ENCODE peak calls at places on chromosome 17, in six cellular contexts. One of them, this sample, is unnamed.
A peak's percentile ranks its signal among the peaks of the same experiment; 100 is the strongest.

GRCh38 chr17:53844476-53845107 is 21.9 kb downstream of the KIF2B start:
- DNase-seq in NCI-H460: no peak
- DNase-seq in stimulated activated CD4-positive, alpha-beta T cell treated with anti-CD3 and anti-CD28 coated beads, TNF-alpha, amount 100 ng/mL, for 1 hour: no peak
- DNase-seq in nephron progenitor cell: no peak
- DNase-seq in cardiac fibroblast: no peak
- DNase-seq in HFFc6: no peak
- DNase-seq in this sample: no peak

GRCh38 chr17:812638-813204 is 30.6 kb downstream of the MRM3 start:
- DNase-seq in HFFc6: no peak
- DNase-seq in nephron progenitor cell: no peak
- DNase-seq in NCI-H460: no peak
- DNase-seq in cardiac fibroblast: no peak
- DNase-seq in stimulated activated CD4-positive, alpha-beta T cell treated with anti-CD3 and anti-CD28 coated beads, TNF-alpha, amount 100 ng/mL, for 1 hour: no peak
- DNase-seq in this sample: no peak

GRCh38 chr17:78995022-78995760 is 14.4 kb downstream of the CANT1 start:
- DNase-seq in HFFc6: no peak
- DNase-seq in stimulated activated CD4-positive, alpha-beta T cell treated with anti-CD3 and anti-CD28 coated beads, TNF-alpha, amount 100 ng/mL, for 1 hour: no peak
- DNase-seq in cardiac fibroblast: no peak
- DNase-seq in NCI-H460: no peak
- DNase-seq in nephron progenitor cell: no peak
- DNase-seq in this sample: no peak

GRCh38 chr17:21029032-21029431 is 13.8 kb downstream of the USP22 start:
- DNase-seq in HFFc6: peak; percentile 78
- DNase-seq in nephron progenitor cell: no peak
- DNase-seq in NCI-H460: peak; percentile 44
- DNase-seq in stimulated activated CD4-positive, alpha-beta T cell treated with anti-CD3 and anti-CD28 coated beads, TNF-alpha, amount 100 ng/mL, for 1 hour: no peak
- DNase-seq in cardiac fibroblast: peak; percentile 66
- DNase-seq in this sample: no peak

GRCh38 chr17:80941171-80941570 is 50.5 kb upstream of the CHMP6 start:
- DNase-seq in nephron progenitor cell: no peak
- DNase-seq in cardiac fibroblast: no peak
- DNase-seq in stimulated activated CD4-positive, alpha-beta T cell treated with anti-CD3 and anti-CD28 coated beads, TNF-alpha, amount 100 ng/mL, for 1 hour: no peak
- DNase-seq in NCI-H460: no peak
- DNase-seq in HFFc6: no peak
- DNase-seq in this sample: no peak

GRCh38 chr17:32529604-32530003 is 42.8 kb downstream of the CDK5R1 start:
- DNase-seq in nephron progenitor cell: no peak
- DNase-seq in stimulated activated CD4-positive, alpha-beta T cell treated with anti-CD3 and anti-CD28 coated beads, TNF-alpha, amount 100 ng/mL, for 1 hour: no peak
- DNase-seq in cardiac fibroblast: peak; percentile 14
- DNase-seq in HFFc6: no peak
- DNase-seq in NCI-H460: no peak
- DNase-seq in this sample: no peak

GRCh38 chr17:8189041-8189710 is 804 bp downstream of the BORCS6 start:
- DNase-seq in cardiac fibroblast: no peak
- DNase-seq in stimulated activated CD4-positive, alpha-beta T cell treated with anti-CD3 and anti-CD28 coated beads, TNF-alpha, amount 100 ng/mL, for 1 hour: no peak
- DNase-seq in HFFc6: no peak
- DNase-seq in NCI-H460: no peak
- DNase-seq in nephron progenitor cell: no peak
- DNase-seq in this sample: no peak

GRCh38 chr17:3916013-3916696 is at the start of gene P2RX1:
- DNase-seq in HFFc6: no peak
- DNase-seq in cardiac fibroblast: peak; percentile 87
- DNase-seq in nephron progenitor cell: no peak
- DNase-seq in stimulated activated CD4-positive, alpha-beta T cell treated with anti-CD3 and anti-CD28 coated beads, TNF-alpha, amount 100 ng/mL, for 1 hour: no peak
- DNase-seq in NCI-H460: no peak
- DNase-seq in this sample: no peak

GRCh38 chr17:79043931-79044320 is 20.0 kb downstream of the C1QTNF1 start:
- DNase-seq in HFFc6: no peak
- DNase-seq in cardiac fibroblast: no peak
- DNase-seq in stimulated activated CD4-positive, alpha-beta T cell treated with anti-CD3 and anti-CD28 coated beads, TNF-alpha, amount 100 ng/mL, for 1 hour: no peak
- DNase-seq in nephron progenitor cell: no peak
- DNase-seq in NCI-H460: no peak
- DNase-seq in this sample: no peak

GRCh38 chr17:50672831-50673551 is 34.7 kb downstream of the ANKRD40 start:
- DNase-seq in HFFc6: no peak
- DNase-seq in stimulated activated CD4-positive, alpha-beta T cell treated with anti-CD3 and anti-CD28 coated beads, TNF-alpha, amount 100 ng/mL, for 1 hour: no peak
- DNase-seq in NCI-H460: no peak
- DNase-seq in nephron progenitor cell: no peak
- DNase-seq in cardiac fibroblast: no peak
- DNase-seq in this sample: no peak

GRCh38 chr17:4971826-4972225 is 4.2 kb upstream of the SPAG7 start:
- DNase-seq in nephron progenitor cell: no peak
- DNase-seq in NCI-H460: no peak
- DNase-seq in stimulated activated CD4-positive, alpha-beta T cell treated with anti-CD3 and anti-CD28 coated beads, TNF-alpha, amount 100 ng/mL, for 1 hour: no peak
- DNase-seq in cardiac fibroblast: no peak
- DNase-seq in HFFc6: no peak
- DNase-seq in this sample: no peak

GRCh38 chr17:9906616-9907015 is 1.5 kb upstream of the RCVRN start:
- DNase-seq in HFFc6: no peak
- DNase-seq in stimulated activated CD4-positive, alpha-beta T cell treated with anti-CD3 and anti-CD28 coated beads, TNF-alpha, amount 100 ng/mL, for 1 hour: no peak
- DNase-seq in cardiac fibroblast: no peak
- DNase-seq in NCI-H460: no peak
- DNase-seq in nephron progenitor cell: no peak
- DNase-seq in this sample: no peak

This sample was measured in NCI-H1930.